ENCODE peak calls at places on chromosome 15, in ten cellular contexts. N, Z, T, A, V, J, C, M, S and U are unnamed samples.

GRCh38 chr15:48358681-48359152 is 27.5 kb downstream of the DUT start:
- DNase-seq in N (peak; percentile 27), Z (peak; percentile 41), T (no peak), A (no peak), V (no peak), J (no peak), C (peak; percentile 65), M (no peak), S (no peak), U (peak; percentile 70)

GRCh38 chr15:69394556-69395282 is 19.4 kb upstream of the KIF23 start:
- DNase-seq in N (peak; percentile 86), Z (peak; percentile 63), T (peak; percentile 57), A (no peak), V (peak; percentile 93), J (peak; percentile 92), C (peak; percentile 78), M (peak; percentile 81), S (peak; percentile 99), U (peak; percentile 56)

GRCh38 chr15:49747340-49747739 is 126.5 kb downstream of the DTWD1 start:
- DNase-seq in N (no peak), Z (no peak), T (no peak), A (no peak), V (no peak), J (no peak), C (no peak), M (no peak), S (no peak), U (no peak)

GRCh38 chr15:23606226-23606625 is 40.8 kb downstream of the MKRN3 start:
- DNase-seq in N (no peak), Z (no peak), T (no peak), A (no peak), V (no peak), J (no peak), C (no peak), M (no peak), S (no peak), U (no peak)

GRCh38 chr15:88792342-88793282 is 10.6 kb upstream of the ACAN start:
- DNase-seq in N (no peak), Z (no peak), T (no peak), A (no peak), V (no peak), J (no peak), C (no peak), M (no peak), S (no peak), U (no peak)

GRCh38 chr15:63979227-63979793 is 67.0 kb downstream of the DAPK2 start:
- DNase-seq in N (no peak), Z (no peak), T (no peak), A (no peak), V (no peak), J (no peak), C (no peak), M (no peak), S (no peak), U (no peak)

GRCh38 chr15:31259562-31260252 is 66.9 kb upstream of the KLF13 start:
- DNase-seq in N (no peak), Z (no peak), T (no peak), A (no peak), V (no peak), J (no peak), C (no peak), M (peak; percentile 3), S (no peak), U (no peak)

GRCh38 chr15:85462029-85462428 is 81.6 kb downstream of the AKAP13 start:
- DNase-seq in N (no peak), Z (no peak), T (no peak), A (no peak), V (no peak), J (no peak), C (no peak), M (no peak), S (no peak), U (no peak)

GRCh38 chr15:65044724-65045481 is at the start of gene SLC51B:
- DNase-seq in N (no peak), Z (peak; percentile 42), T (no peak), A (no peak), V (no peak), J (peak; percentile 31), C (peak; percentile 54), M (peak; percentile 78), S (no peak), U (no peak)

GRCh38 chr15:67240235-67241131 is 14.0 kb downstream of the AAGAB start:
- DNase-seq in N (no peak), Z (no peak), T (no peak), A (no peak), V (no peak), J (peak; percentile 38), C (peak; percentile 6), M (peak; percentile 41), S (no peak), U (no peak)